ENCODE peak calls at places on chromosome 20, in four cellular contexts. One of them, this sample, is unnamed.

GRCh38 chr20:57650266-57650665 is 30.0 kb upstream of the ZBP1 start:
- DNase-seq in foreskin fibroblast: no peak
- DNase-seq in epithelial cell of esophagus: no peak
- DNase-seq in GM13977: no peak
- DNase-seq in this sample: peak

GRCh38 chr20:59094576-59094975 is 52.0 kb upstream of the PRELID3B start:
- DNase-seq in epithelial cell of esophagus: no peak
- DNase-seq in foreskin fibroblast: no peak
- DNase-seq in GM13977: no peak
- DNase-seq in this sample: no peak

GRCh38 chr20:9220874-9221547 is 152.1 kb downstream of the PLCB4 start:
- DNase-seq in epithelial cell of esophagus: no peak
- DNase-seq in foreskin fibroblast: peak
- DNase-seq in GM13977: no peak
- DNase-seq in this sample: no peak

GRCh38 chr20:52217689-52218395 is 26.3 kb upstream of the ZFP64 start:
- DNase-seq in epithelial cell of esophagus: no peak
- DNase-seq in foreskin fibroblast: no peak
- DNase-seq in GM13977: no peak
- DNase-seq in this sample: no peak

GRCh38 chr20:5658897-5659296 is 91.3 kb upstream of the SHLD1 start:
- DNase-seq in GM13977: peak
- DNase-seq in foreskin fibroblast: peak
- DNase-seq in epithelial cell of esophagus: peak
- DNase-seq in this sample: peak

GRCh38 chr20:37526839-37527637 is 638 bp downstream of the BLCAP start:
- DNase-seq in GM13977: no peak
- DNase-seq in epithelial cell of esophagus: peak
- DNase-seq in foreskin fibroblast: no peak
- DNase-seq in this sample: peak

GRCh38 chr20:63547484-63548480 is at the start of gene SRMS:
- DNase-seq in epithelial cell of esophagus: no peak
- DNase-seq in GM13977: no peak
- DNase-seq in foreskin fibroblast: no peak
- DNase-seq in this sample: no peak

GRCh38 chr20:8344106-8344505 is 212.0 kb downstream of the PLCB1 start:
- DNase-seq in GM13977: no peak
- DNase-seq in epithelial cell of esophagus: no peak
- DNase-seq in foreskin fibroblast: no peak
- DNase-seq in this sample: no peak

GRCh38 chr20:32580970-32581838 is 3.9 kb downstream of the NOL4L start:
- DNase-seq in foreskin fibroblast: no peak
- DNase-seq in GM13977: no peak
- DNase-seq in epithelial cell of esophagus: no peak
- DNase-seq in this sample: no peak

GRCh38 chr20:38260378-38261053 is at the start of gene KIAA1755:
- DNase-seq in foreskin fibroblast: no peak
- DNase-seq in GM13977: no peak
- DNase-seq in epithelial cell of esophagus: no peak
- DNase-seq in this sample: peak

GRCh38 chr20:53581444-53582311 is 12.0 kb downstream of the ZNF217 start:
- DNase-seq in foreskin fibroblast: no peak
- DNase-seq in GM13977: no peak
- DNase-seq in epithelial cell of esophagus: no peak
- DNase-seq in this sample: no peak

GRCh38 chr20:1010659-1011058 is 8.5 kb upstream of the RSPO4 start:
- DNase-seq in epithelial cell of esophagus: no peak
- DNase-seq in GM13977: peak
- DNase-seq in foreskin fibroblast: no peak
- DNase-seq in this sample: no peak

GRCh38 chr20:14709439-14709838 is 372.0 kb upstream of the FLRT3 start:
- DNase-seq in GM13977: no peak
- DNase-seq in epithelial cell of esophagus: no peak
- DNase-seq in foreskin fibroblast: no peak
- DNase-seq in this sample: no peak
- TF ChIP-seq CTCF in GM13977: no peak
- TF ChIP-seq CTCF in epithelial cell of esophagus: no peak
- TF ChIP-seq CTCF in foreskin fibroblast: no peak
- TF ChIP-seq CTCF in this sample: no peak

GRCh38 chr20:13105864-13106457 is 97.2 kb downstream of the SPTLC3 start:
- DNase-seq in GM13977: peak
- DNase-seq in epithelial cell of esophagus: peak
- DNase-seq in foreskin fibroblast: no peak
- DNase-seq in this sample: no peak
- TF ChIP-seq CTCF in GM13977: peak
- TF ChIP-seq CTCF in epithelial cell of esophagus: peak
- TF ChIP-seq CTCF in foreskin fibroblast: peak
- TF ChIP-seq CTCF in this sample: peak

DNA sequence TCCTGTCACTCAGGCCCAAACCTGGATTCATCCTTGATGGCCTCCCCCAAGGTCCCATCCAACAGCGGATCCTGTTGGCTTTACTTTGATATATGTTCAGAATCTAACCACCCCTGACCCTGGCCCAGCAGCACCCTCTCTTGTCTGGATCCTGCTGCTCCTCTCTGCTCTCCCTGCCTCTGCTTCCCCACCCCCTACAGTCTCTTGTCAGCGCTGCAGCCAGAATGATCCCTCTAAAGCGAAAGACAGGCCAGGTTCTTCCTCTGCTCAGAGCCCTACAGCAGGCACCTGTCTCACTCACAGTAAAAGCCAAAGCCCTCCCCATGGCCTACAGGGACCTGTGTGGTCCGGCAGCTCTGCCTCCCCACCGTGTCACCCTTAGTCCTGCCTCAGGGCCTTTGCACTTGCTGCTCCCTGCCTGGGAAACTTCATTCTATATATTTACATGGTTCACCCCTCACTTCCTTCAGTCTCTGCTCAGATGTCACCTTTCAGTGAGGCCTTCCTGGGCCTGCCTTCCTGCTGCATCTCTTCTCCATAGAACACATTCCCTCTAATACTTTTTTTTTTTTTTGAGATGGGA is 37.4 kb upstream of the KCNB1 start:
- DNase-seq in foreskin fibroblast: no peak
- DNase-seq in GM13977: no peak
- DNase-seq in epithelial cell of esophagus: no peak
- DNase-seq in this sample: no peak
- TF ChIP-seq CTCF in foreskin fibroblast: no peak
- TF ChIP-seq CTCF in GM13977: no peak
- TF ChIP-seq CTCF in epithelial cell of esophagus: no peak
- TF ChIP-seq CTCF in this sample: no peak

DNA sequence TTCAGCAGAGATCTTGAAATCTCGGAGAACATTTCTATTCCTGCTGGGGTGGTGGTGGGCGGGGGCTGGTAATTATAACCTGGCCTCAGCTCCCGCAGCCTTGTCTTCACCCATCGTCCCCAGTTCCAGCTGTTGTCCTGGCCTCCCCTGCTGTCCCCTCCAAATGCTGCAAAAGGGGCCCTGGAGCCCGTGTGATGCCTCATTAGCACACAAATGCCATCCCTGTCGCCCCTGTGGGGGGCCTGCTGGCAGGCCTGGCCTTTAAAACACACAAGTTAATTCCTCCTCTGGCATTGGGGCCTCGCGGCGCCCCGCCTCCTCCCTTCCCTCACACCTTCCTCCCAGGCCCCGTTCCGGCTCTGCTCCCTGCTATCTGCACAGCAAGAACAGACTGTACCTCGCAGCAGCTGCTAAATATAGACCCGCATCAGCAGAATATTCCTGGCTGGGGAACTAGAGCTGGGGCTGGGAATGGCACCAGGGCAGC is 85.7 kb downstream of the CDH22 start:
- DNase-seq in GM13977: no peak
- DNase-seq in epithelial cell of esophagus: no peak
- DNase-seq in foreskin fibroblast: no peak
- DNase-seq in this sample: peak
- TF ChIP-seq CTCF in GM13977: no peak
- TF ChIP-seq CTCF in epithelial cell of esophagus: no peak
- TF ChIP-seq CTCF in foreskin fibroblast: no peak
- TF ChIP-seq CTCF in this sample: no peak